ENCODE peak calls at places on chromosome 5, in nine cellular contexts. A, F, D, V, L, T, N, S and M are unnamed samples.

GRCh38 chr5:23157169-23157568 is 304.0 kb upstream of the CDH12 start:
- DNase-seq in A (no peak), F (no peak), D (no peak), V (no peak), L (no peak), T (no peak), N (no peak), S (no peak), M (no peak)

GRCh38 chr5:164057121-164057520 is 551.7 kb downstream of the MAT2B start:
- DNase-seq in A (no peak), F (no peak), D (no peak), V (no peak), L (no peak), T (no peak), N (no peak), S (no peak), M (no peak)

GRCh38 chr5:123708074-123708806 is 196.3 kb downstream of the CSNK1G3 start:
- DNase-seq in A (peak), F (no peak), D (no peak), V (no peak), L (peak), T (no peak), N (no peak), S (no peak), M (no peak)

GRCh38 chr5:11182441-11183080 is 421.5 kb upstream of the DAP start:
- DNase-seq in A (peak), F (no peak), D (no peak), V (no peak), L (peak), T (no peak), N (no peak), S (peak), M (peak)

GRCh38 chr5:178590141-178590923 is at the start of gene COL23A1:
- DNase-seq in A (peak), F (no peak), D (peak), V (peak), L (peak), T (no peak), N (peak), S (peak), M (peak)

GRCh38 chr5:17340816-17341215 is 123.4 kb downstream of the BASP1 start:
- DNase-seq in A (peak), F (no peak), D (no peak), V (no peak), L (no peak), T (no peak), N (no peak), S (no peak), M (no peak)

GRCh38 chr5:134521831-134522230 is 3.6 kb upstream of the JADE2 start:
- DNase-seq in A (no peak), F (no peak), D (no peak), V (no peak), L (no peak), T (no peak), N (no peak), S (no peak), M (no peak)

GRCh38 chr5:79547982-79548381 is 34.0 kb upstream of the HOMER1 start:
- DNase-seq in A (no peak), F (no peak), D (no peak), V (no peak), L (no peak), T (no peak), N (no peak), S (no peak), M (no peak)

GRCh38 chr5:5164158-5164557 is 24.0 kb downstream of the ADAMTS16 start:
- DNase-seq in A (peak), F (no peak), D (no peak), V (no peak), L (no peak), T (no peak), N (no peak), S (no peak), M (no peak)

GRCh38 chr5:133709074-133709676 is 96.8 kb upstream of the FSTL4 start:
- DNase-seq in A (no peak), F (no peak), D (no peak), V (no peak), L (no peak), T (no peak), N (no peak), S (no peak), M (no peak)

DNA sequence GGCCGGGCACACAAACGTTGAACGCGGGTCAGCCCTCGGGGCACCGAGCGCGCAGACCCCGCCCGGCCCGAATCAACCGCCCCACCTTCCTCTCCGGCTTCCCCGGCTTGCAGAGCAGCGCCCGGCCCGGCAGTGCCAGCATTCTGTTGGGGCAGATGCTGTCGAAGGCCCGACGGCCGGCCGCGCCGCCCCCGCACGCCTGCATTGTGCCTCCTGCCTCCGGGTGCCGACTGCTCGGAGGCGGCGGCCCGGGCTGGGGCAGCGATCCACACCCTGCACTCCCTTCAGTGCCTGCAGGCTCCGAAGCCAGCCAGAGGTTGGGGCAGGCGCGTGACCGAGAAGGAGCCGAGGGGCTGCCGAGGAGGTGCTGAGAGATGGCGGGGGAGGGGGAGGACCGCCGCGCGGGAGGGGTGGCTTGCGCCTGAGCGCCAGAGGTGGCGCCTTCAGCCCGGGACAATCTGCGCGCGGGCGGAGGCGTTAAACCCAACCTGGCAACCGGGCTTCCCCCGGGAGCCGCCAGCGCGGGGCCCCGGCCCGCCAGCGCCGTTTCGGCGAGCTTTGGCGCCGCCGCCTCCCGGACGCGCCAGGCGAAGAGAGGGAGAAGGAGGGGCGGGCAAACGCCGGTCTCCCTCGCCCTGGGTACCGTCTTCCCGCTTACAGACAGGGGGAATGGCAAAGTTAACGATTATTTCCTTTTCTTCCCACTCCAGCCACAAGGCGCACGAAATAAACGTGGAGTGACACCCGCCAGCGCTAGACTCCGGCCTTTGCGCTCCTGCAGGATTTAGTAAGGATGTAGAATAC is at the start of gene MCIDAS:
- DNase-seq in A (peak), F (no peak), D (peak), V (peak), L (peak), T (peak), N (peak), S (peak), M (peak)
- TF ChIP-seq CTCF in A (peak), F (no peak), D (peak), V (no peak), L (no peak), T (no peak), N (peak), S (peak), M (peak)

DNA sequence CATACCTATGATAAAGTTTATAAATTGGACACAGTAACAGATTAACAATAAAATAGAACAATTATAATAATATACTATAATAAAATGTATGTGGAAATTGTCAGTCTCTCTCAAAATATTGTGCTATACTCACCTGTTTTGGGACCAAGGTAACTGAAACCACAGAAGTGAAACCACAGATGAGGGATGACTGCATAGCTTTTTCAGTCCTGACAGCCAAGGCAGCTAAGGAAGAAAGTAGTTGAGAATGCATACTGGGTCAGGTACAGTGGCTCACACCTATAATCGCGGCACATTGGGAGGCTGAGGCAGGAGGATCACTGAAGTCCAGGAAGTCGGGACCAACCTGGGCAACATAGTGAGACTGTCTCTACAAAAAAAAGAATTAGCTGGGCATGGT is 8.9 kb downstream of the SRP19 start:
- DNase-seq in A (no peak), F (no peak), D (no peak), V (no peak), L (no peak), T (no peak), N (no peak), S (no peak), M (no peak)
- TF ChIP-seq CTCF in A (no peak), F (no peak), D (no peak), V (no peak), L (no peak), T (no peak), N (no peak), S (no peak), M (no peak)

GRCh38 chr5:139268364-139269202 is 25.0 kb upstream of the MATR3 start:
- DNase-seq in A (no peak), F (no peak), D (no peak), V (no peak), L (no peak), T (no peak), N (no peak), S (no peak), M (no peak)
- TF ChIP-seq CTCF in A (no peak), F (no peak), D (peak), V (no peak), L (peak), T (peak), N (no peak), S (peak), M (no peak)

GRCh38 chr5:148780711-148781110 is 45.7 kb upstream of the ADRB2 start:
- DNase-seq in A (no peak), F (no peak), D (no peak), V (no peak), L (no peak), T (no peak), N (no peak), S (no peak), M (no peak)
- TF ChIP-seq CTCF in A (no peak), F (no peak), D (no peak), V (no peak), L (no peak), T (no peak), N (no peak), S (no peak), M (no peak)

GRCh38 chr5:142145106-142145900 is 36.7 kb downstream of the NDFIP1 start:
- DNase-seq in A (peak), F (peak), D (peak), V (no peak), L (peak), T (no peak), N (peak), S (peak), M (peak)
- TF ChIP-seq CTCF in A (peak), F (peak), D (peak), V (peak), L (peak), T (peak), N (peak), S (peak), M (peak)

DNA sequence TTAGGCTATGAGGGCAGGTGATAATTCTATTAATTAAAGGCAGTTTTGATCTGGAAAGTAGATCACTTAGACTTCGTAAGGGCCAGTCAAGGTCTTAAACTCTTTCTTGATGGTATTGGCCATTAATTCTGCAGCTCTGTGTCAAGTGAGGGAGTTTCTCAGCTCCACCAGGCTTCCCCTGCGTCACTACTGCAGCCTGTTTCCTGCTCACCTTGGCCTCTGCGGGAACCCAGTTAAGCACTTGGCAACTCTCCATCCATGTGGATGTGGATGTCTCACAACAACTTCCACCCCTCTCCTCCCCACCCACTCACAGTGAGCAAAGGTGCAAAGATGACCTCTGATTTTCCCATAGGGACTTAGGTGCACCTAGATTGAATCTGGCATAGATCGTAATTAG is 191.6 kb downstream of the PLK2 start:
- DNase-seq in A (no peak), F (no peak), D (peak), V (no peak), L (no peak), T (no peak), N (no peak), S (no peak), M (no peak)
- TF ChIP-seq CTCF in A (no peak), F (no peak), D (no peak), V (no peak), L (no peak), T (no peak), N (no peak), S (no peak), M (no peak)

GRCh38 chr5:141182248-141182647 is at the start of gene PCDHB16:
- DNase-seq in A (peak), F (no peak), D (no peak), V (no peak), L (peak), T (no peak), N (no peak), S (no peak), M (peak)
- TF ChIP-seq CTCF in A (no peak), F (no peak), D (peak), V (peak), L (peak), T (peak), N (peak), S (no peak), M (peak)

GRCh38 chr5:149267241-149267973 is 4.3 kb upstream of the AFAP1L1 start:
- DNase-seq in A (no peak), F (no peak), D (no peak), V (no peak), L (no peak), T (no peak), N (no peak), S (no peak), M (peak)

GRCh38 chr5:149265559-149265958 is 6.1 kb upstream of the AFAP1L1 start:
- DNase-seq in A (peak), F (no peak), D (no peak), V (no peak), L (peak), T (no peak), N (no peak), S (no peak), M (no peak)

GRCh38 chr5:149261246-149261645 is 10.4 kb upstream of the AFAP1L1 start:
- DNase-seq in A (no peak), F (no peak), D (no peak), V (no peak), L (no peak), T (no peak), N (no peak), S (no peak), M (no peak)

GRCh38 chr5:149262315-149262714 is 9.3 kb upstream of the AFAP1L1 start:
- DNase-seq in A (no peak), F (no peak), D (no peak), V (no peak), L (no peak), T (no peak), N (no peak), S (no peak), M (no peak)

GRCh38 chr5:149264432-149265069 is 7.1 kb upstream of the AFAP1L1 start:
- DNase-seq in A (no peak), F (peak), D (no peak), V (no peak), L (no peak), T (no peak), N (peak), S (peak), M (no peak)
- TF ChIP-seq CTCF in A (peak), F (peak), D (peak), V (peak), L (peak), T (peak), N (peak), S (peak), M (peak)

DNA sequence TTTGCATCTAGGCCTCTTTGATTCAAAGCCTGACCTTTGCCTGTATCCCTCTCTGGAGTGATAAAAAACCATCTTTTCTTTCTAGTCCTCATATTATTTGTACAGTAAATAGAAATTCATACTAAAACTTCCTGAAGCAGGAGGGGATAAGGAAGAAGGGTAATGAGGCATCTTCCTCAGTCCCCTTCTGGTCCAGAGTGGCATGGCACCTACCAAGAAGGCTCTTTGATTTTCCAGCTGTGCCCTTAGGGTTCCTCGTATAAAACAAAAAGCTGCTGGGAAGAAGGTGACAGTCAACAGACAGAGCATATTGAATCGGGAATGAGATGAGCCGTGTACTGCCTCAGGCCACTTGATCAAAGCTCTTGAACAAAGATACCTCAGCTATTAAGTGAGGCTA is 71.9 kb upstream of the SPDL1 start:
- DNase-seq in A (no peak), F (no peak), D (no peak), V (no peak), L (no peak), T (no peak), N (no peak), S (no peak), M (no peak)
- TF ChIP-seq CTCF in A (peak), F (no peak), D (no peak), V (no peak), L (peak), T (no peak), N (peak), S (no peak), M (peak)

GRCh38 chr5:65446682-65447081 is 35.0 kb downstream of the ADAMTS6 start:
- DNase-seq in A (peak), F (no peak), D (no peak), V (no peak), L (peak), T (no peak), N (no peak), S (no peak), M (no peak)

GRCh38 chr5:65440456-65440855 is 41.3 kb downstream of the ADAMTS6 start:
- DNase-seq in A (no peak), F (no peak), D (no peak), V (no peak), L (no peak), T (no peak), N (no peak), S (no peak), M (no peak)

DNA sequence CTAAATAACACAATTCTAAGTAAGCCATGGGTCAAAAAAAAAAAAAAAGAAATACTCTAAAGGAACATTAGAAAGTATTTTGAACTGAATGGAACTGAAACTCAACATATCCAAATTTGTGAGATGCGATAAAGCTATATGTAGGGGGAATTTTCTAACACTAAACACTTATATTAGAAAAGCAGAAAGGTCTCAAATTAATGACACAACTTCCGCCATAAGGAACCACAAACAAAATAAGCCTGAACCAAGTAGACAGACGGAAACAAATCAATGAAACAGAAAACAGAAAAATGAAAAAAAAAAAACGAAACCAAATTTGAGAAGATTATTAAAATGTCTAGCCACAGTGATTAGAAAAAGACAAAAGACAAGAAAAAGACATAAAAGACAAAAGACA is 39.9 kb downstream of the ADAMTS6 start:
- DNase-seq in A (no peak), F (no peak), D (no peak), V (no peak), L (no peak), T (no peak), N (no peak), S (no peak), M (no peak)
- TF ChIP-seq CTCF in A (no peak), F (no peak), D (no peak), V (no peak), L (no peak), T (no peak), N (no peak), S (no peak), M (no peak)